ENCODE peak calls at places on chromosomes 6 and 20, in six cellular contexts. J is brain microvascular endothelial cell, D is Peyer's patch, K is pancreas, S is body of pancreas, I is breast epithelium. C is an unnamed sample.

GRCh38 chr6:34524989-34525388 is 31.1 kb downstream of the SPDEF start:
- DNase-seq in J (no peak), D (no peak), K (no peak), S (no peak), I (no peak), C (no peak)

GRCh38 chr6:135782517-135782916 is 69.0 kb upstream of the PDE7B start:
- DNase-seq in J (no peak), D (no peak), K (no peak), S (no peak), I (no peak), C (no peak)

GRCh38 chr6:3915076-3915791 is 66.1 kb downstream of the FAM50B start:
- DNase-seq in J (no peak), D (no peak), K (no peak), S (no peak), I (no peak), C (no peak)

GRCh38 chr6:125611573-125612399 is 137.6 kb upstream of the HEY2 start:
- DNase-seq in J (peak; percentile 82), D (no peak), K (no peak), S (peak; percentile 35), I (no peak), C (no peak)

GRCh38 chr6:21085643-21086042 is 507.9 kb upstream of the SOX4 start:
- DNase-seq in J (no peak), D (no peak), K (no peak), S (no peak), I (no peak), C (no peak)

GRCh38 chr6:108895591-108895990 is 47.4 kb downstream of the ARMC2 start:
- DNase-seq in J (no peak), D (no peak), K (no peak), S (no peak), I (no peak), C (no peak)

GRCh38 chr6:38169826-38170526 is 350.4 kb downstream of the ZFAND3 start:
- DNase-seq in J (no peak), D (no peak), K (no peak), S (no peak), I (peak; percentile 60), C (no peak)

GRCh38 chr6:7726416-7727149 is 684 bp downstream of the BMP6 start:
- DNase-seq in J (no peak), D (no peak), K (peak; percentile 26), S (no peak), I (no peak), C (no peak)

GRCh38 chr6:77173472-77174074 is 289.7 kb downstream of the HTR1B start:
- DNase-seq in J (no peak), D (no peak), K (no peak), S (no peak), I (no peak), C (no peak)
- TF ChIP-seq CTCF in J (peak; percentile 42), D (no peak), K (no peak), S (no peak), I (no peak), C (no peak)

DNA sequence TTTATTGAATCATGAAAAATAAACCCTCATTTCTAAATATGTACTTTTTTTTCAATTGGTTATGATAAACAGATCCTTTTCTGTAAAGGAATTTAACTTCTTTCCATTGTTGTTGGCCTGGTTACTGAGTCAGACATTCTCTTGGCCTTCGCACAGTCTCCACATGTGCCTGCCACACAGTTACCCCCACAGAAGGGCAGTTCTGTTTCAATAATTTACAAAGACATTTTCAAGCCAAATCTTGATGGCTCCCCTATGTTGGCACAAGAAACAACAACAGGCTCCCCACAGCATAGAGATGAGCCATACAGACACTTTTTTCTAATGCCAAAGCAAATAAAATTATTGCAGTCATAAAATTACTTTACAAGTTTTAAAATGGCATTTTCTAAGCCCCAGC is 55.6 kb upstream of the BEND6 start:
- DNase-seq in J (no peak), D (no peak), K (no peak), S (no peak), I (no peak), C (no peak)
- H3K27ac ChIP-seq in J (no peak overlapping the region), D (no peak overlapping the region), K (no peak overlapping the region), S (no peak overlapping the region), I (no peak overlapping the region), C (no peak overlapping the region)

DNA sequence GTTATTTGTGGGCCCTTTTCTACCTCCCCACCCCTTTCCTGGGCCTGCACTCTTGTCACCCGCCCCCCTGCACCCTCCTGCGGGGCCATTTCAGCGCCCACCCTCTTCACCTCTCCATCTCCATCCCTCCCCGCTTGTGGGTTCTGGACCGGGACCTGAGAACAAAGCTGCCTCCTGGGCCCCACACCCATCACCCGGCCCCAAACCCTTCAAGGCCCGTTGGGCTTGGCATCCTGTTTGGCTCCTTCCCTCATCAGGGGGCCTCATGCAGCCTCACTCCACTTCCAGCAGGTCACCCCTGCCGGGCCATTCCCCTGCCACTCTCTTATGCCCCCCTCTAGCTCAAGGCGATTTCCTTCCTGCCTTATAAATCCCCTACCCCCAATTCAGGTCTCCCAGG is 67.4 kb downstream of the SRC start:
- DNase-seq in J (no peak), D (no peak), K (no peak), S (no peak), I (no peak), C (no peak)
- H3K27me3 ChIP-seq in J (peaks cover 45% of the 10 kb centered on the region), D (no peaks in the 10 kb centered on the region), K (no peaks in the 10 kb centered on the region), S (no peaks in the 10 kb centered on the region), I (no peaks in the 10 kb centered on the region), C (no peaks in the 10 kb centered on the region)

GRCh38 chr6:149820506-149820905 is 43.7 kb downstream of the LRP11 start:
- DNase-seq in J (no peak), D (no peak), K (no peak), S (no peak), I (no peak), C (no peak)
- TF ChIP-seq CTCF in J (no peak), D (no peak), K (no peak), S (no peak), I (no peak), C (no peak)

GRCh38 chr6:119207327-119207726 is 128.9 kb upstream of the FAM184A start:
- DNase-seq in J (no peak), D (no peak), K (no peak), S (no peak), I (no peak), C (no peak)
- H3K27ac ChIP-seq in J (no peak overlapping the region), D (no peak overlapping the region), K (no peak overlapping the region), S (no peak overlapping the region), I (no peak overlapping the region), C (no peak overlapping the region)

GRCh38 chr6:1622220-1622841 is 12.6 kb downstream of the FOXC1 start:
- DNase-seq in J (no peak), D (no peak), K (no peak), S (no peak), I (no peak), C (no peak)

GRCh38 chr6:1621328-1621701 is 11.6 kb downstream of the FOXC1 start:
- DNase-seq in J (no peak), D (no peak), K (no peak), S (no peak), I (no peak), C (no peak)

GRCh38 chr6:1619106-1619665 is 9.5 kb downstream of the FOXC1 start:
- DNase-seq in J (no peak), D (no peak), K (no peak), S (no peak), I (no peak), C (no peak)

GRCh38 chr6:1619666-1620503 is 10.2 kb downstream of the FOXC1 start:
- DNase-seq in J (no peak), D (no peak), K (no peak), S (no peak), I (no peak), C (no peak)

GRCh38 chr6:1620504-1621327 is 11.0 kb downstream of the FOXC1 start:
- DNase-seq in J (no peak), D (no peak), K (no peak), S (no peak), I (no peak), C (no peak)
- H3K27me3 ChIP-seq in J (peaks cover 52% of the 10 kb centered on the region), D (peaks cover 13% of the 10 kb centered on the region), K (no peaks in the 10 kb centered on the region), S (no peaks in the 10 kb centered on the region), I (no peaks in the 10 kb centered on the region), C (peaks cover 91% of the 10 kb centered on the region)

GRCh38 chr6:5766260-5766659 is 240.5 kb downstream of the NRN1 start:
- DNase-seq in J (no peak), D (no peak), K (no peak), S (no peak), I (no peak), C (no peak)
- TF ChIP-seq CTCF in J (peak; percentile 66), D (no peak), K (no peak), S (no peak), I (no peak), C (no peak)

GRCh38 chr6:44023586-44024454 is 103.4 kb downstream of the MRPL14 start:
- DNase-seq in J (no peak), D (no peak), K (no peak), S (no peak), I (no peak), C (no peak)

GRCh38 chr6:44022671-44023352 is 104.4 kb downstream of the MRPL14 start:
- DNase-seq in J (no peak), D (no peak), K (no peak), S (no peak), I (no peak), C (no peak)

GRCh38 chr6:44020664-44021425 is 106.4 kb downstream of the MRPL14 start:
- DNase-seq in J (no peak), D (no peak), K (no peak), S (no peak), I (no peak), C (no peak)

GRCh38 chr6:44021628-44022295 is 105.5 kb downstream of the MRPL14 start:
- DNase-seq in J (no peak), D (no peak), K (no peak), S (no peak), I (no peak), C (no peak)

DNA sequence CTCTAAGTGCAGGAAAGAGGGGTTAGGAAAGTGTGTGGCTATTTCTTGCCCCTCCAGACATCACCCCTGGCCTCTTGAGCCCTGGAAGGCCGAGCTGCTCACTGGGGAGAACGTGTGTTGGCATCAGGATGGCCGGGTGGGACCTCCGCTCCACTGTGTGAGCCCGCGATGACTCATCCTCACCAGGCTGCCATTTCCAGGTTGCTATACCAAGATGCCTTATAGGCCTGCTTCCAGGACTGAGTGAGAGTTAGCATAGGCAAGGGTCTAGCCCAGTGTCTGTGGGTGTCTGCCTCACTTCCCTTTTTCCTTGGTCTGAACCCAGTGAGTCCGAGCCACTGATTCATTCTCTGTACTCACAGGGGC is 105.0 kb downstream of the MRPL14 start:
- DNase-seq in J (no peak), D (no peak), K (no peak), S (no peak), I (no peak), C (no peak)
- H3K27ac ChIP-seq in J (no peak overlapping the region), D (no peak overlapping the region), K (no peak overlapping the region), S (no peak overlapping the region), I (no peak overlapping the region), C (no peak overlapping the region)

GRCh38 chr6:145808239-145808638 is 6.4 kb downstream of the FBXO30 start:
- DNase-seq in J (no peak), D (no peak), K (no peak), S (no peak), I (no peak), C (no peak)
- H3K27me3 ChIP-seq in J (no peaks in the 10 kb centered on the region), D (no peaks in the 10 kb centered on the region), K (no peaks in the 10 kb centered on the region), S (no peaks in the 10 kb centered on the region), I (no peaks in the 10 kb centered on the region), C (no peaks in the 10 kb centered on the region)